ENCODE peak calls at places on chromosomes 5 and 9, in four cellular contexts. V, T, M and D are unnamed samples.

GRCh38 chr5:120388016-120388781 is 75.9 kb upstream of the PRR16 start:
- DNase-seq in T (peak; percentile 94), V (no peak), M (peak; percentile 88), D (peak; percentile 77)

GRCh38 chr5:147822686-147823491 is 8.6 kb downstream of the SPINK1 start:
- DNase-seq in T (peak; percentile 53), M (peak; percentile 36), V (peak; percentile 56), D (peak; percentile 17)

GRCh38 chr9:112278152-112278551 is 55.3 kb downstream of the PTBP3 start:
- DNase-seq in V (no peak), M (no peak), T (peak; percentile 3), D (no peak)

GRCh38 chr9:113505963-113506624 is 42.6 kb downstream of the RGS3 start:
- DNase-seq in T (no peak), V (no peak), M (no peak), D (no peak)

GRCh38 chr5:124706041-124706440 is 40.4 kb downstream of the ZNF608 start:
- DNase-seq in M (no peak), T (no peak), V (no peak), D (no peak)

GRCh38 chr5:29169851-29170250 is 2023.6 kb upstream of the CDH6 start:
- DNase-seq in M (no peak), T (no peak), V (no peak), D (no peak)

GRCh38 chr9:89874351-89875321 is 269.8 kb downstream of the GADD45G start:
- DNase-seq in V (no peak), T (no peak), M (no peak), D (no peak)

GRCh38 chr5:119356384-119357188 is 767 bp downstream of the TNFAIP8 start:
- DNase-seq in T (no peak), M (no peak), V (no peak), D (no peak)

GRCh38 chr9:130137081-130137869 is 34.9 kb upstream of the NCS1 start:
- DNase-seq in V (peak; percentile 47), M (no peak), T (no peak), D (no peak)

GRCh38 chr5:151694035-151694485 is 7.3 kb upstream of the SPARC start:
- DNase-seq in V (peak; percentile 77), T (peak; percentile 50), M (no peak), D (no peak)

GRCh38 chr5:67879619-67880357 is 335.8 kb upstream of the PIK3R1 start:
- DNase-seq in T (peak; percentile 29), V (no peak), M (no peak), D (no peak)

GRCh38 chr5:17218353-17219005 is 1.0 kb downstream of the BASP1 start:
- DNase-seq in M (no peak), T (peak; percentile 82), V (no peak), D (no peak)

GRCh38 chr9:119639287-119639955 is 270.2 kb upstream of the BRINP1 start:
- DNase-seq in T (peak; percentile 20), M (no peak), V (no peak), D (no peak)

GRCh38 chr9:130172161-130172857 is at the start of gene NCS1:
- DNase-seq in M (no peak), T (peak; percentile 65), V (peak; percentile 76), D (no peak)

GRCh38 chr9:96566401-96567202 is 53.0 kb downstream of the CDC14B start:
- DNase-seq in T (peak; percentile 56), M (no peak), V (peak; percentile 72), D (no peak)

GRCh38 chr5:82931110-82931509 is 146.1 kb downstream of the TMEM167A start:
- DNase-seq in M (no peak), T (no peak), V (no peak), D (no peak)

GRCh38 chr5:82694886-82695285 is 382.3 kb downstream of the TMEM167A start:
- DNase-seq in T (no peak), M (no peak), V (no peak), D (no peak)

GRCh38 chr9:23342296-23342695 is 483.7 kb downstream of the ELAVL2 start:
- DNase-seq in T (no peak), M (no peak), V (no peak), D (no peak)

GRCh38 chr9:113516840-113517577 is 53.5 kb downstream of the RGS3 start:
- DNase-seq in V (no peak), T (no peak), M (no peak), D (no peak)

GRCh38 chr5:145449794-145450193 is 385.3 kb downstream of the PRELID2 start:
- DNase-seq in M (no peak), V (peak; percentile 60), T (no peak), D (no peak)
- TF ChIP-seq CTCF in M (no peak), V (peak; percentile 46), T (peak; percentile 10), D (no peak)

GRCh38 chr5:66820630-66821207 is 224.5 kb downstream of the MAST4 start:
- DNase-seq in V (no peak), T (no peak), M (no peak), D (no peak)
- H3K4me3 ChIP-seq in V (no peak overlapping the region), T (no peak overlapping the region), M (no peak overlapping the region), D (no peak overlapping the region)

DNA sequence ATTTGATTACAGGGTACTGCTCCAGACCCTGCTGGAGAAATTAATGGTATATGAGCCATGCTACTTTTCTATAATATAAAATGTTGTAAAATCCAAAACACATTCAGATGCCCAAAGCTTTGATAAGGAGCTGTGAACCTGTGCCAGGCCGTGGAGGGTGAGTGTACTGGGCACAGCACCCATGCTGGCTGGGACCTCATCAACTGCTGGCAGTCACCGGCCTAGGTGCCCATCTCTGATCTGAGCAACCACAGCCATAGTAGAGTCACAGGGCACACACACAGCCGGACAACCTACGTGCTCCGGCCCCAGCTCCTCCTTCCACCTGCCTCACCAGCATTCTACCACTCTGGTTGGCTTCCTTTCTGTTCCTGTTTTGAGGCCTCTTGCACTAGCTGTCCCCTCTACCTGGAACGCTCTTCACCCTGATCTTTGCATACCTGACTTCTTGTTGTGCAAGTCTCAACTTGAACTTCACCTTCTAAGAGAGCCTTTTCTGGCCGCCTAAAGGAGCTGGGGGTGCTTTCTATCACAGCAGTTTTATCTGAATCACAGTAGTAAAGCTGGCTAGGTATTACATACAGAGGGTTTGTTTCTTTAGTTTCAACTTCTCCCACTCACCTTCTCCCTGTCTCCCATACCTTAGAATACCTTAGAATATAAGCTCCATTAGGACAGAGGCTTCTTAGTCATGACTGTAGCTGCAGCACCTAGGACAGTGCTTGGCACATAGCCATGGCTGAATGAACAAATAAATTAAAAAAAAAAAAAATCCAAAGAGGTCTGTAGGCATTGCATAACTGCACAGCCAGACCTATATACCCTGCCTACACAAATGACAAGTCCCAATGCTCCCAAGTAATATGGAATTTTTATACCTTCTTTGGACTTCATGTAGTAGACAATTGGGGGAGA is 51.7 kb downstream of the MED27 start:
- DNase-seq in T (no peak), V (no peak), M (no peak), D (no peak)
- TF ChIP-seq CTCF in T (no peak), V (no peak), M (no peak), D (no peak)

DNA sequence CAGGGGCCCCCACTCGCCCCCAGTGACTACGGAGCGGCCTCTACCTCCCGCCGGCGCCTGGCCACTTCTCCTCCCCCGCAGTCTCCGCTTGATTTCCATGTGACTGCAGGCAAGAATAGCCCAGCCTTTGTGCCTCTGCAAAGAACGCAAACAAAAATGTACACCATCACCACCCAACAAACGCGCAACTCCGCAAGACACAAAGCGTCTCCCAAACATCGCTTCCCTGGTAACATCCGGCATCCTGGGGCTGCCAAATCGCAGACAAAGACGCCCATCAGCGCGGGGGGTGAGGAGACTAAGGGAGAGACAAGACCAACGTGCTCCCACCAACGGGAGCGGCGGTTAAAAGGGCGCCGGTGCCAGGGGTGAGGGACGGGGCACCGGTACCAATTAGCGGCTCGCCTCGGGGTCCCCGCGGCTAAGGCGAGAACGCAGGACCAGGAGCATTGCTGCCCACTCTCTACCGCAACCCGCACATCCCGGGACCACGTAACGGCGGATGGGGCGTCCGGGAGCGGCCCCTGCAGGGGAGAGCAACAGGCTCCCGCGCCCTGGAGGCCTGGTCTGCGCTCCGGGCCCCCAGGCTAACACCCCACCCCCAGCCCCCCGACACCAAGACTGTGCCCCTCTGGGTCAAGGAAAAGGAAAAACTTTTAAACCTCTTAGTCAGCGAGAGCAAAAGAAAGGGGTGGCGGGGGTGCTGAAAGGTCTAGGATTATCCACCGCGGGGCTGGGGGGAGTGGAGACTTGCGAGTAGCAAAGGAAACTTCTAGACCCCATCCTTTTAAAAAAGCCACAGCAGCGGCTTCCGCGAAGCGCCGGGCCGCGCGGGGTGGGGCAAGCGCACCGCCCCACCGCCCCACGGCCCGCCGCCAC is 885 bp downstream of the MPDZ start:
- DNase-seq in M (no peak), V (peak; percentile 70), T (peak; percentile 82), D (no peak)
- H3K4me3 ChIP-seq in M (peak overlapping the region; percentile 73), V (peak overlapping the region; percentile 83), T (peak overlapping the region; percentile 71), D (peak overlapping the region; percentile 69)

GRCh38 chr5:11048760-11049159 is 287.7 kb upstream of the DAP start:
- DNase-seq in V (no peak), M (no peak), T (no peak), D (no peak)
- TF ChIP-seq CTCF in V (no peak), M (peak; percentile 13), T (no peak), D (no peak)